ENCODE peak calls at places on chromosomes 13 and 19, in six cellular contexts. A is hepatocyte, H is psoas muscle, S is PC-9, X is lung, Z is left lung. N is an unnamed sample.

GRCh38 chr19:35154535-35155406 is at the start of gene FXYD5:
- DNase-seq in A (peak; percentile 86), H (peak; percentile 74), S (peak; percentile 65), X (peak; percentile 63), Z (peak; percentile 83), N (peak; percentile 72)

GRCh38 chr13:36885901-36886300 is 34.1 kb downstream of the SMAD9 start:
- DNase-seq in A (no peak), H (no peak), S (no peak), X (no peak), Z (no peak), N (no peak)

GRCh38 chr19:15248648-15249559 is 16.7 kb upstream of the EPHX3 start:
- DNase-seq in A (peak; percentile 69), H (peak; percentile 89), S (peak; percentile 82), X (peak; percentile 64), Z (peak; percentile 67), N (peak; percentile 89)

GRCh38 chr13:28559636-28560259 is 64.8 kb upstream of the FLT1 start:
- DNase-seq in A (no peak), H (no peak), S (no peak), X (no peak), Z (no peak), N (no peak)

GRCh38 chr19:48629599-48630288 is 7.4 kb downstream of the DBP start:
- DNase-seq in A (peak; percentile 79), H (peak; percentile 73), S (no peak), X (no peak), Z (no peak), N (peak; percentile 54)

GRCh38 chr19:33554821-33555220 is 33.2 kb upstream of the PEPD start:
- DNase-seq in A (no peak), H (no peak), S (no peak), X (no peak), Z (no peak), N (no peak)

GRCh38 chr19:47417746-47418594 is 1.4 kb downstream of the MEIS3 start:
- DNase-seq in A (no peak), H (no peak), S (no peak), X (no peak), Z (no peak), N (no peak)

GRCh38 chr19:46878613-46879375 is 18.0 kb downstream of the ARHGAP35 start:
- DNase-seq in A (no peak), H (no peak), S (no peak), X (no peak), Z (no peak), N (no peak)

GRCh38 chr13:56752630-56753029 is 388.1 kb upstream of the PRR20A start:
- DNase-seq in A (no peak), H (no peak), S (no peak), X (no peak), Z (no peak), N (no peak)

GRCh38 chr13:73096173-73097117 is 37.6 kb downstream of the KLF5 start:
- DNase-seq in A (peak; percentile 26), H (no peak), S (peak; percentile 92), X (no peak), Z (no peak), N (no peak)

GRCh38 chr13:33110713-33111413 is 94.6 kb downstream of the KL start:
- DNase-seq in A (no peak), H (peak; percentile 36), S (no peak), X (no peak), Z (no peak), N (peak; percentile 65)

GRCh38 chr19:39498262-39499081 is at the start of gene DLL3:
- DNase-seq in A (peak; percentile 44), H (no peak), S (no peak), X (no peak), Z (no peak), N (no peak)

GRCh38 chr13:30816733-30817132 is 81.4 kb downstream of the ALOX5AP start:
- DNase-seq in A (no peak), H (no peak), S (no peak), X (no peak), Z (no peak), N (no peak)

GRCh38 chr13:30818323-30818960 is 83.1 kb downstream of the ALOX5AP start:
- DNase-seq in A (peak; percentile 64), H (peak; percentile 66), S (no peak), X (peak; percentile 41), Z (peak; percentile 59), N (no peak)

GRCh38 chr13:30824651-30825050 is 81.4 kb upstream of the MEDAG start:
- DNase-seq in A (no peak), H (no peak), S (no peak), X (no peak), Z (no peak), N (no peak)

GRCh38 chr13:30819136-30819875 is 84.0 kb downstream of the ALOX5AP start:
- DNase-seq in A (peak; percentile 46), H (no peak), S (no peak), X (no peak), Z (no peak), N (no peak)

DNA sequence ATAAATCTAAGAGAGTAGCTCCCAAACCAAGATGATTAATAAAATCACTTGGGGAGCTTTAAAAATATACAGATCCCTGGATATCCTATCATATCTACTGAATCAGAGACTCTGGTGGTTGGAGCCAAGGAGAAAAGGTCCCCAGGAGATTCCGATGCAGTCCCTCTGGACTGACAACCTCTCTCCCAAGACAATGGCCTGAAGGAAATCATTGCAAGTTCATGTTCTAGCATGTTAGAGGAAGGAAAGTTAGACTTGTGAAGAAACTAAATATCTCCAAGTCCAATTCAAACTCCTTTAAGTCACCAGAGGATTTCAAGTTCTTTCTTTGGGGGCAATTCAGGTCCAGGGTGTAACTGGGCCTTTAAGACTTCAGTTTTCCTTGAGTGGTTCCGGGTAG is 84.7 kb upstream of the MEDAG start:
- DNase-seq in A (no peak), H (no peak), S (no peak), X (no peak), Z (no peak), N (no peak)
- H3K27ac ChIP-seq in A (no peak overlapping the region), H (no peak overlapping the region), S (no peak overlapping the region), X (no peak overlapping the region), Z (no peak overlapping the region), N (no peak overlapping the region)

DNA sequence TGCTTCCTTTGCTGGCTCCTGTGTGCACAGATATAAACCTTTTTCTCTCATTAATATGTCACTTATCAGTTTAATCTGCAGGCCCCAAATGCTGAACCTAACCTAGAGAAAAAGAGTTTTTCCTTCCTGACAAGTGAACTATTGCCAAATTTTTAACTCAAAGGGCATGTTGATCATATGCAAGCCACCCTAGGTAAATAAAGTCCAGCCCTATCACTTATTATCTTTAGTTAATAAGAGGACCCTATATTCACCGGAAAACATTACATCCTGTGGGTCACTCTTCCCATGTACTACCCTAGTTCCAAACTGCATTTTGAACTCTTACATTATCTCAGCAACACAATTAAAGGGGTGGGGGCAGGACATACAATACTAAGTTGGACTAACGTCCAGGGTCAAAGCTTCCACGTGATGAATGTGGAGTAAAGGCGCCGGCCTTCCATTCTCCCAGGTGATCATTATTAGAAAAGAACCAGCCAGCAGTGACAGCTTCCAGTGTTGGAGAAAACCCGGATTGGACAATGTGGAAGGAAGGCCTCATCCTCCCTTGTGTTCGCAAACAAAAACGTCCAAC is 86.6 kb downstream of the STK24 start:
- DNase-seq in A (peak; percentile 61), H (no peak), S (no peak), X (no peak), Z (no peak), N (no peak)
- H3K4me3 ChIP-seq in A (no peak overlapping the region), H (no peak overlapping the region), S (no peak overlapping the region), X (no peak overlapping the region), Z (no peak overlapping the region), N (no peak overlapping the region)

DNA sequence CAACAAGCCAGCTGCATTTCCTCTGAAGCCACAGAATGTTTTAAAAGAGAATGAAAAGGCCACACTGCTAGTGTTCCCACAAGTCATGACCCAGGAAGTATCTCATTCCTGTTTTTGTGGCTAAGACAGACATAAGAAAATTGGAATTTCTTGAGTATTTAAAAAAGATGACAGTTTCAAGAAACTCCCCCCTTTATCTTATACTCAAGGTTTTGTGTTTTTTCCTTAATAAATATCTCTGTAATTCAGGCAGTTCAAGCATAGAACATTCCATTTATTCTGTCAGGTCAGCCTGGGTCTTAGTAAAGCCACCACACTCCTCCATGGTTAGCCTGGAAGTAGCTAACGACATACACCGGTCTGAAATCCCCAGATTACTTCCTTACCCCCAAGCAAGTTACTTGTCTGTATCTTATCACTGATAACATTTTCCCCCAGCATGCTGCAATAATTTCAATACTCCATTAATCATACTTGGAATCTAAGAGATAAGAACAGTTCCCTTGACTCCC is 80.8 kb downstream of the COL4A1 start:
- DNase-seq in A (no peak), H (no peak), S (no peak), X (no peak), Z (no peak), N (no peak)
- H3K27ac ChIP-seq in A (no peak overlapping the region), H (no peak overlapping the region), S (peak overlapping the region; percentile 60), X (no peak overlapping the region), Z (peak overlapping the region; percentile 37), N (peak overlapping the region; percentile 44)

GRCh38 chr19:7637374-7638256 is 705 bp downstream of the STXBP2 start:
- DNase-seq in A (peak; percentile 76), H (peak; percentile 47), S (peak; percentile 41), X (peak; percentile 74), Z (peak; percentile 75), N (peak; percentile 51)
- H3K4me3 ChIP-seq in A (peak overlapping the region; percentile 75), H (peak overlapping the region; percentile 46), S (peak overlapping the region; percentile 89), X (peak overlapping the region; percentile 51), Z (peak overlapping the region; percentile 90), N (peak overlapping the region; percentile 56)